ENCODE peak calls at places on chromosomes 3 and 15, in five cellular contexts. One of them, this sample, is unnamed.

GRCh38 chr15:83092309-83092976 is 15.0 kb upstream of the TM6SF1 start:
- DNase-seq in CD4-positive, CD25-positive, alpha-beta regulatory T cell: no peak
- DNase-seq in left lung: no peak
- DNase-seq in pancreas: no peak
- DNase-seq in HCT116: no peak
- DNase-seq in this sample: no peak

GRCh38 chr15:83200589-83200988 is 7.0 kb downstream of the HDGFL3 start:
- DNase-seq in left lung: no peak
- DNase-seq in CD4-positive, CD25-positive, alpha-beta regulatory T cell: no peak
- DNase-seq in pancreas: no peak
- DNase-seq in HCT116: no peak
- DNase-seq in this sample: no peak

GRCh38 chr3:33141006-33141405 is 27.2 kb downstream of the CRTAP start:
- DNase-seq in pancreas: no peak
- DNase-seq in CD4-positive, CD25-positive, alpha-beta regulatory T cell: no peak
- DNase-seq in left lung: no peak
- DNase-seq in HCT116: no peak
- DNase-seq in this sample: no peak

GRCh38 chr15:26294062-26294689 is 431.0 kb upstream of the ATP10A start:
- DNase-seq in pancreas: no peak
- DNase-seq in CD4-positive, CD25-positive, alpha-beta regulatory T cell: no peak
- DNase-seq in HCT116: no peak
- DNase-seq in left lung: no peak
- DNase-seq in this sample: no peak

GRCh38 chr3:13040381-13041074 is 32.7 kb downstream of the IQSEC1 start:
- DNase-seq in pancreas: no peak
- DNase-seq in HCT116: no peak
- DNase-seq in CD4-positive, CD25-positive, alpha-beta regulatory T cell: no peak
- DNase-seq in left lung: peak
- DNase-seq in this sample: no peak

GRCh38 chr3:13300546-13301294 is 119.4 kb downstream of the NUP210 start:
- DNase-seq in CD4-positive, CD25-positive, alpha-beta regulatory T cell: no peak
- DNase-seq in HCT116: no peak
- DNase-seq in left lung: no peak
- DNase-seq in pancreas: no peak
- DNase-seq in this sample: no peak

GRCh38 chr15:96166223-96167200 is 164.0 kb upstream of the NR2F2 start:
- DNase-seq in left lung: no peak
- DNase-seq in HCT116: no peak
- DNase-seq in CD4-positive, CD25-positive, alpha-beta regulatory T cell: no peak
- DNase-seq in pancreas: no peak
- DNase-seq in this sample: no peak

GRCh38 chr3:112644453-112644852 is 3.5 kb upstream of the CCDC80 start:
- DNase-seq in pancreas: no peak
- DNase-seq in CD4-positive, CD25-positive, alpha-beta regulatory T cell: no peak
- DNase-seq in left lung: no peak
- DNase-seq in HCT116: no peak
- DNase-seq in this sample: no peak

GRCh38 chr3:194760740-194761139 is 75.1 kb downstream of the FAM43A start:
- DNase-seq in left lung: no peak
- DNase-seq in CD4-positive, CD25-positive, alpha-beta regulatory T cell: no peak
- DNase-seq in HCT116: no peak
- DNase-seq in pancreas: no peak
- DNase-seq in this sample: no peak

GRCh38 chr3:109132801-109133473 is 3.6 kb upstream of the C3orf85 start:
- DNase-seq in pancreas: no peak
- DNase-seq in left lung: no peak
- DNase-seq in CD4-positive, CD25-positive, alpha-beta regulatory T cell: no peak
- DNase-seq in HCT116: no peak
- DNase-seq in this sample: no peak

GRCh38 chr3:62622553-62623174 is 249.3 kb upstream of the FEZF2 start:
- DNase-seq in pancreas: peak
- DNase-seq in left lung: no peak
- DNase-seq in CD4-positive, CD25-positive, alpha-beta regulatory T cell: no peak
- DNase-seq in HCT116: peak
- DNase-seq in this sample: no peak

GRCh38 chr3:169228522-169228921 is 435.0 kb downstream of the MECOM start:
- DNase-seq in HCT116: no peak
- DNase-seq in pancreas: no peak
- DNase-seq in left lung: no peak
- DNase-seq in CD4-positive, CD25-positive, alpha-beta regulatory T cell: no peak
- DNase-seq in this sample: no peak

DNA sequence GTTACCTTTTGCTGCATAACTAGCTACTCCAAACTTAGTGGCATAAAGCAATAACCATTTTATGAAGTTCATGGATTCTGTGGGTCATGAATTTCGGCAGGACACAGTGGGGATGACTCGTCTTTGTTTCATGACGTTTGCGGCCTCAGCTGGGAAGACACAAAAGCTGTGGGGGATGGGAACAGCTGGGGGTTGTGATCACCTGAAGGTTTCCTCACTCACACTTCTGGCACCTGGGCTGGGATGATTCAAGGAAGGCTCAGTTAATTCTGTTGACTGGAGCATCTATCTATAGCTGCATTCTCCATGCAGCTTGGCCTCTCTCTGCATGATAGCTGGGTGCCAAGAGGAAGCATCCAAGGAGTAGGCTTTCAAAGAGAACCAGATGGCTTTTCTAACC is 332.8 kb downstream of the ULK4 start:
- DNase-seq in pancreas: no peak
- DNase-seq in HCT116: no peak
- DNase-seq in CD4-positive, CD25-positive, alpha-beta regulatory T cell: no peak
- DNase-seq in left lung: no peak
- DNase-seq in this sample: no peak
- H3K27ac ChIP-seq in pancreas: no peak
- H3K27ac ChIP-seq in HCT116: no peak
- H3K27ac ChIP-seq in CD4-positive, CD25-positive, alpha-beta regulatory T cell: no peak
- H3K27ac ChIP-seq in left lung: no peak
- H3K27ac ChIP-seq in this sample: no peak

DNA sequence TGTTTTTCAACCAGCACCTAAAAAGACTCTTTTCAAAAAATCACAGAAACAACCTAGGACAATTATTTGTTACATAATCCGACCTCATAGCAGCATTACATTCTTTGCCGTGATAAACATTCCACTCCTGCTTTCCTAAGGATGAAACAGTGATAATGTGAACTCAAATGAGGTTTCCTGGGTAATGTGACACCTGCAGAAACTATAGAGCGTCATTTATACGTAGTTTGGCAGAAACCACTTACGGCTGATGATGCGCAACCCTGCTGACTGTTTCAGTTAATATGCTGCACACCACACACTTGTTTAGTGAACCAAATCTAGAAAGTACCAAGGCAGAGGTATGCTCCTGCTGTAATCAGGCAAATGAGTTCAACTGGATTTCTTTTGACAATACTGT is 55.9 kb downstream of the SEMA6D start:
- DNase-seq in left lung: no peak
- DNase-seq in HCT116: no peak
- DNase-seq in pancreas: no peak
- DNase-seq in CD4-positive, CD25-positive, alpha-beta regulatory T cell: no peak
- DNase-seq in this sample: no peak
- H3K27ac ChIP-seq in left lung: no peak
- H3K27ac ChIP-seq in HCT116: no peak
- H3K27ac ChIP-seq in pancreas: no peak
- H3K27ac ChIP-seq in CD4-positive, CD25-positive, alpha-beta regulatory T cell: no peak
- H3K27ac ChIP-seq in this sample: no peak

GRCh38 chr15:66840615-66841014 is 138.6 kb downstream of the SMAD6 start:
- DNase-seq in HCT116: no peak
- DNase-seq in CD4-positive, CD25-positive, alpha-beta regulatory T cell: no peak
- DNase-seq in pancreas: no peak
- DNase-seq in left lung: no peak
- DNase-seq in this sample: no peak

GRCh38 chr15:66842710-66843441 is 140.8 kb downstream of the SMAD6 start:
- DNase-seq in pancreas: peak
- DNase-seq in CD4-positive, CD25-positive, alpha-beta regulatory T cell: no peak
- DNase-seq in left lung: peak
- DNase-seq in HCT116: no peak
- DNase-seq in this sample: no peak

GRCh38 chr15:66844041-66844746 is 142.2 kb downstream of the SMAD6 start:
- DNase-seq in pancreas: no peak
- DNase-seq in HCT116: no peak
- DNase-seq in left lung: peak
- DNase-seq in CD4-positive, CD25-positive, alpha-beta regulatory T cell: no peak
- DNase-seq in this sample: no peak

GRCh38 chr15:66843581-66843980 is 141.5 kb downstream of the SMAD6 start:
- DNase-seq in CD4-positive, CD25-positive, alpha-beta regulatory T cell: no peak
- DNase-seq in left lung: no peak
- DNase-seq in HCT116: no peak
- DNase-seq in pancreas: no peak
- DNase-seq in this sample: no peak

DNA sequence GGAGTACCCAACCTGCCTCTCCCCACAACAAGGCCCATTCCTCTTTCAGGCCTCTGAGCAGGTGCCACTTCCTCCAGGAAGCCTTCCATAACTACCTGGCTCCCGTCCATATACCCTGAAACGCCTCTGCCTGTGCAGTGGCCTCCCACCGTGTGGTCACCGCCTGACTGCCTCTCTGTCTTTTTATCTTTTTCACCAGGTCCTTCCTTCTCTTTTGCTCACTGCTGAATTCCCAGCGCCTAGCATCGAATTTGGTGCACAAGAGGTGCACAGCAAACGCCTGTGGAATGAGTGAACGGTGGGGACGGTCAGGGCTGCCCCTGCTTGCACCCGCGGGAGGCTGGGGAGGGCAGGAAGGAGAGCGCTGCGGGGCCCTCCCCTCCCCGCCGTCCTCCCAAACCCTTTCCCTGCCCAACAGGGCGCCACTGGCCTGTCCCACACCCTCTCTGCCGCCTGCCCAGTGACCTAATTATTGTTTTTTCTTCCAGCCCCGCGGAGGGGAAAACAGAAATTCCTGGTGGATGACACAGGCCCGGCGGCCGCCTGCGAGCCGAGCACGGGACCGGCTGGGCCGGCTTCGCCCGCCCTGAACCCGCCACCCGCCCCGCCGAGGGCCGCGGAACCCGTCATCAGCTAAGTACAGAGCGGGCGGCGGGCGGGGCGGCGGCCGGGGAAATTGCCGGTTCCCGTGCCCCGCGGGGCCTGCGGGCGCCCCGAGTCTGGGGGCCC is 140.1 kb downstream of the SMAD6 start:
- DNase-seq in CD4-positive, CD25-positive, alpha-beta regulatory T cell: no peak
- DNase-seq in left lung: peak
- DNase-seq in HCT116: peak
- DNase-seq in pancreas: peak
- DNase-seq in this sample: peak
- H3K27ac ChIP-seq in CD4-positive, CD25-positive, alpha-beta regulatory T cell: no peak
- H3K27ac ChIP-seq in left lung: peak
- H3K27ac ChIP-seq in HCT116: peak
- H3K27ac ChIP-seq in pancreas: peak
- H3K27ac ChIP-seq in this sample: peak

GRCh38 chr3:56795807-56796185 is 6.0 kb downstream of the ARHGEF3 start:
- DNase-seq in pancreas: no peak
- DNase-seq in left lung: no peak
- DNase-seq in CD4-positive, CD25-positive, alpha-beta regulatory T cell: no peak
- DNase-seq in HCT116: no peak
- DNase-seq in this sample: no peak

GRCh38 chr3:56788506-56788905 is 13.2 kb downstream of the ARHGEF3 start:
- DNase-seq in pancreas: no peak
- DNase-seq in CD4-positive, CD25-positive, alpha-beta regulatory T cell: no peak
- DNase-seq in left lung: no peak
- DNase-seq in HCT116: no peak
- DNase-seq in this sample: no peak

GRCh38 chr3:56790016-56790950 is 11.5 kb downstream of the ARHGEF3 start:
- DNase-seq in HCT116: no peak
- DNase-seq in CD4-positive, CD25-positive, alpha-beta regulatory T cell: peak
- DNase-seq in left lung: no peak
- DNase-seq in pancreas: no peak
- DNase-seq in this sample: no peak

GRCh38 chr3:56795097-56795806 is 6.5 kb downstream of the ARHGEF3 start:
- DNase-seq in pancreas: no peak
- DNase-seq in CD4-positive, CD25-positive, alpha-beta regulatory T cell: no peak
- DNase-seq in HCT116: no peak
- DNase-seq in left lung: no peak
- DNase-seq in this sample: no peak

GRCh38 chr3:56792201-56792600 is 9.5 kb downstream of the ARHGEF3 start:
- DNase-seq in CD4-positive, CD25-positive, alpha-beta regulatory T cell: no peak
- DNase-seq in pancreas: peak
- DNase-seq in HCT116: no peak
- DNase-seq in left lung: no peak
- DNase-seq in this sample: no peak
- H3K27ac ChIP-seq in CD4-positive, CD25-positive, alpha-beta regulatory T cell: peak
- H3K27ac ChIP-seq in pancreas: no peak
- H3K27ac ChIP-seq in HCT116: no peak
- H3K27ac ChIP-seq in left lung: no peak
- H3K27ac ChIP-seq in this sample: no peak

GRCh38 chr3:57946970-57947381 is 61.2 kb upstream of the FLNB start:
- DNase-seq in left lung: no peak
- DNase-seq in HCT116: no peak
- DNase-seq in pancreas: no peak
- DNase-seq in CD4-positive, CD25-positive, alpha-beta regulatory T cell: no peak
- DNase-seq in this sample: no peak

GRCh38 chr3:57949779-57950618 is 58.2 kb upstream of the FLNB start:
- DNase-seq in left lung: no peak
- DNase-seq in HCT116: peak
- DNase-seq in CD4-positive, CD25-positive, alpha-beta regulatory T cell: no peak
- DNase-seq in pancreas: peak
- DNase-seq in this sample: no peak

GRCh38 chr3:57949344-57949743 is 58.9 kb upstream of the FLNB start:
- DNase-seq in CD4-positive, CD25-positive, alpha-beta regulatory T cell: no peak
- DNase-seq in HCT116: no peak
- DNase-seq in pancreas: no peak
- DNase-seq in left lung: no peak
- DNase-seq in this sample: no peak

GRCh38 chr3:57948782-57949242 is 59.4 kb upstream of the FLNB start:
- DNase-seq in CD4-positive, CD25-positive, alpha-beta regulatory T cell: no peak
- DNase-seq in HCT116: no peak
- DNase-seq in pancreas: no peak
- DNase-seq in left lung: no peak
- DNase-seq in this sample: peak

GRCh38 chr3:57948080-57948671 is 60.0 kb upstream of the FLNB start:
- DNase-seq in HCT116: no peak
- DNase-seq in left lung: no peak
- DNase-seq in CD4-positive, CD25-positive, alpha-beta regulatory T cell: no peak
- DNase-seq in pancreas: no peak
- DNase-seq in this sample: no peak
- H3K27ac ChIP-seq in HCT116: no peak
- H3K27ac ChIP-seq in left lung: no peak
- H3K27ac ChIP-seq in CD4-positive, CD25-positive, alpha-beta regulatory T cell: no peak
- H3K27ac ChIP-seq in pancreas: no peak
- H3K27ac ChIP-seq in this sample: no peak

DNA sequence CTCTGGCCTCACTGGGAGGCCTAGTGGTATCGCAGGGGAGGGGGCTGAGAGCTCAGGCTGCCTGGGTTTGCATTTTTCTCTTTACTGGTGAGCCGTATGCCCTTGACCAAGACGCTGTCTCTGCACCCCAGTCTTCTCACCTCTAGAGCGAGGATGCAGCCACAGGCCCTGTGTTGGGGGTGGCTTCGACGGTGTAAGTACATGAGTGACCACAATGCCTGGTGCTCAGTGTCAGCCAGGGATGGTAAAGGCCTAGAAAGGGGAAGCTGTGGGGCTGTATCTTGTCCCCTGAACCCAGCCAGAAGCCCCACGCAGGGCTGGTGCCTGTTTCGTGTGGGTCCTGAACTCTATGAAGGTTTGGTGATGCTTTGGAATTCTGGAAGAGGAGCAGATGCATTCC is 19.8 kb downstream of the SYNM start:
- DNase-seq in left lung: no peak
- DNase-seq in pancreas: no peak
- DNase-seq in HCT116: no peak
- DNase-seq in CD4-positive, CD25-positive, alpha-beta regulatory T cell: no peak
- DNase-seq in this sample: no peak
- H3K27ac ChIP-seq in left lung: no peak
- H3K27ac ChIP-seq in pancreas: no peak
- H3K27ac ChIP-seq in HCT116: peak
- H3K27ac ChIP-seq in CD4-positive, CD25-positive, alpha-beta regulatory T cell: no peak
- H3K27ac ChIP-seq in this sample: peak